ENCODE peak calls at places on chromosomes 5 and 9, in six cellular contexts. I is fibroblast of the aortic adventitia, J is foreskin fibroblast, N is lung, D is fibroblast of mammary gland, S is fibroblast of lung. R is an unnamed sample.

GRCh38 chr5:159412284-159413046 is 82.2 kb upstream of the IL12B start:
- DNase-seq in I (no peak), J (no peak), N (peak), D (no peak), S (no peak), R (no peak)

GRCh38 chr9:124502711-124503702 is 4.2 kb downstream of the NR5A1 start:
- DNase-seq in I (no peak), J (no peak), N (no peak), D (no peak), S (no peak), R (no peak)

GRCh38 chr5:83450183-83450839 is 21.2 kb upstream of the VCAN start:
- DNase-seq in I (peak), J (no peak), N (no peak), D (no peak), S (no peak), R (no peak)

GRCh38 chr5:170781946-170782345 is 1.6 kb upstream of the GABRP start:
- DNase-seq in I (no peak), J (no peak), N (no peak), D (no peak), S (no peak), R (no peak)

GRCh38 chr5:52544738-52545137 is 243.0 kb upstream of the ITGA1 start:
- DNase-seq in I (no peak), J (no peak), N (no peak), D (no peak), S (no peak), R (no peak)

GRCh38 chr5:54619732-54620582 is 102.4 kb downstream of the SNX18 start:
- DNase-seq in I (no peak), J (no peak), N (no peak), D (no peak), S (peak), R (peak)

GRCh38 chr5:147504001-147504400 is 5.9 kb downstream of the DPYSL3 start:
- DNase-seq in I (peak), J (peak), N (no peak), D (peak), S (peak), R (peak)

GRCh38 chr9:129697956-129698757 is 32.7 kb downstream of the PRRX2 start:
- DNase-seq in I (peak), J (peak), N (peak), D (peak), S (no peak), R (no peak)

GRCh38 chr5:147906326-147907095 is at the start of gene C5orf46:
- DNase-seq in I (peak), J (no peak), N (no peak), D (peak), S (peak), R (peak)

GRCh38 chr5:15446552-15446951 is 53.4 kb upstream of the FBXL7 start:
- DNase-seq in I (peak), J (no peak), N (no peak), D (peak), S (no peak), R (peak)

DNA sequence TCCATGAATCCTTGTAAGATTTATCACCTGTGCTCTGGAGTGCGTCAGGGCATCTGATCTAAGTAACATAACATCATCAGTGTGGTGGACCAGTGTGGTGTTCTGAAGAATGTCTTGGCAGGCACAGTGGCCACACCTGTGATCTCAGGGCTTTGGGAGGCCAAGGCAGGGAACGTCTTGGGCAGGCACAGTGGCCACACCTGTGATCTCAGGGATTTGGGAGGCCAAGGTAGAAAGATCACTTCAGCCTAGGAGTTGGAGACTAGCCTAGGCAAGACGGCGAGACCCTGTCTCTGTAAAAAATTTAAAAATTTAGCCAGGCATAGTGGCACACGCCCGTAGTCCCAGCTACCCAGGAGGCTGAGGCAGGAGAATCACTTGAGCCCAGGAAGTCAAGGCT is 185.5 kb downstream of the CACNA1B start:
- DNase-seq in I (no peak), J (no peak), N (no peak), D (no peak), S (no peak), R (no peak)
- TF ChIP-seq CTCF in I (no peak), J (no peak), N (no peak), D (no peak), S (no peak), R (no peak)

DNA sequence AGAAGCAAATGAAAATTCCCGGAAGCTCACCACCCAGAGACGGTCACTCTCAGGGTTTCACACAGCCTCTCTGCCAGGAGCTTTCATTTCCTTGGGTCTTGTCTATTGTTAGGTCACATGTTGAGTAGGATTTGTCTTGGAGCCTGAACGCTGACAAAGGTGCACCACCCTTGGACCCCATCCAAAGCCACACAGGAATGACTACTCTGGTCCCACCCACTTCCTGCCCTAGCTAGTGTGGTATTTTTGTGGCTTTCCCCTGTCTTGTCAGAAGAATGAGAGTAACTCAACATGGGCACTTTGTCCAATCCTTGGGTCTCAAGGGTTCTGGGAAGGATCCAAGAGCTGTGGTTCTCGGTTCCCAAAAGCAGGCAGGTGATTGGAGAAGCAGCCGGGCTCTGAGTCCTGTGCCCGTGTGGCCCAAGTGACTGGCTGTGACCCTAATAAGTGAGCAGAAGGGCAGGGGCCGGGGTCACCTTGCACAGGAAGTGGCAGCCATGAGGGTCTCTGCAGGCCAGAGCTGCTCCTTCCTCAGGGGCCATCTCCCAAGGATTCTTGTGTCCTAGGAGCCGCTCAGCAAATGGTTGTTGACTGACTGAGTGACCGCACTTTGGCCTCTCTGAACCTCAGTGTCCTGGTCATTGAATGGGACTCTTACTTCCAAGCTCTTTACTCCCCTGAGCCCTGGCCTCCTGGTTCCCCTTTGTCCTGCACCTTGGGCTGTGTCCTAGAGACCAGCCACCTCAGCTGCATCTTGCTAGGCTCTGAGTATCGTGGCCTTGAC is 6.9 kb downstream of the FGD3 start:
- DNase-seq in I (peak), J (no peak), N (peak), D (peak), S (no peak), R (peak)
- H3K4me3 ChIP-seq in I (no peak), J (no peak), N (no peak), D (no peak), S (no peak), R (no peak)

DNA sequence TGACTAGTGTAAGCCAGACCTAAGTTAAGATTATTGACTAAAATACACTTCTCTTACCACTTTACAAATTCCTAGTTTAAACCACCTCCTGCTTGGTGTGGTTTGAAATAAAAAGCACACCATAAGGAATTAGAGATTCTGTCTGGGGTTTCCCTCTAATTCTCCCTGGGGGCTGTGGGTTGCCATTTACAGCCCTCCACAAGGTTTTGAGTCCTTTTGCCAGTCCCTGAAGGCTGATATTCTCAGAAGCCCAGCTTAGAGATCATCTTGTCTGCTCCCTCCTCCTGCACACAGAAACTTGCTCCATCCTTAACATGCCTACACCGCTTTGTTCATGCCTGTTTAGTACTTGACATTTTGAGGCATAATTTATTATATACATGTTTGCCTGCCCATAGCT is 7.2 kb upstream of the LMNB1 start:
- DNase-seq in I (no peak), J (no peak), N (no peak), D (no peak), S (no peak), R (no peak)
- TF ChIP-seq CTCF in I (no peak), J (no peak), N (no peak), D (no peak), S (no peak), R (no peak)

GRCh38 chr9:72952394-72952720 is 496 bp downstream of the ALDH1A1 start:
- DNase-seq in I (no peak), J (no peak), N (no peak), D (no peak), S (no peak), R (no peak)
- H3K4me3 ChIP-seq in I (no peak), J (peak), N (no peak), D (no peak), S (no peak), R (no peak)

GRCh38 chr9:100700689-100701318 is 122.9 kb downstream of the CAVIN4 start:
- DNase-seq in I (peak), J (no peak), N (no peak), D (peak), S (no peak), R (no peak)
- TF ChIP-seq CTCF in I (peak), J (peak), N (no peak), D (peak), S (peak), R (peak)

R was measured in astrocyte of the spinal cord.